ENCODE peak calls at places on chromosomes 6 and 20, in ten cellular contexts. N, I, H, S, J, G, Z, A, P and B are unnamed samples.

GRCh38 chr6:44655368-44656342 is 268.1 kb downstream of the CDC5L start:
- DNase-seq in H (peak), P (peak), S (peak), G (peak), I (peak), N (peak), Z (no peak), J (peak), A (peak), B (no peak)

GRCh38 chr6:12842126-12842525 is 125.6 kb downstream of the PHACTR1 start:
- DNase-seq in N (no peak), I (no peak), G (no peak), S (no peak), P (no peak), H (no peak), Z (no peak), A (no peak), J (no peak), B (no peak)

GRCh38 chr6:106381871-106382270 is 21.4 kb downstream of the CRYBG1 start:
- DNase-seq in S (peak), Z (no peak), N (no peak), P (peak), A (peak), J (no peak), H (no peak), G (peak), I (no peak), B (no peak)

GRCh38 chr20:61938839-61939690 is 126.6 kb downstream of the TAF4 start:
- DNase-seq in H (no peak), J (no peak), Z (no peak), P (no peak), A (no peak), I (no peak), S (no peak), G (no peak), N (peak), B (no peak)

GRCh38 chr20:41425180-41425884 is 58.7 kb upstream of the EMILIN3 start:
- DNase-seq in N (no peak), A (no peak), S (peak), H (peak), J (peak), G (no peak), I (no peak), P (no peak), Z (no peak), B (no peak)

GRCh38 chr6:33840064-33840926 is 36.5 kb upstream of the MLN start:
- DNase-seq in I (peak), A (peak), N (peak), J (peak), P (peak), G (peak), Z (peak), S (peak), H (peak), B (peak)

GRCh38 chr6:73525546-73526330 is 4.9 kb upstream of the EEF1A1 start:
- DNase-seq in A (no peak), I (no peak), Z (no peak), N (no peak), G (peak), P (no peak), S (no peak), J (no peak), H (peak), B (no peak)

GRCh38 chr20:32966382-32966781 is 37.9 kb downstream of the SUN5 start:
- DNase-seq in S (no peak), H (no peak), Z (no peak), I (no peak), N (no peak), A (no peak), G (no peak), J (no peak), P (peak), B (no peak)

GRCh38 chr6:99434702-99435530 is 9.8 kb upstream of the PNISR start:
- DNase-seq in S (no peak), J (peak), A (no peak), Z (peak), I (no peak), N (no peak), G (peak), P (no peak), H (peak), B (no peak)

GRCh38 chr6:38281131-38281530 is 358.6 kb downstream of the BTBD9 start:
- DNase-seq in G (no peak), A (no peak), H (no peak), J (no peak), N (no peak), P (no peak), Z (no peak), S (no peak), I (no peak), B (no peak)

GRCh38 chr6:1771324-1771723 is 161.6 kb downstream of the FOXC1 start:
- DNase-seq in G (peak), H (no peak), P (no peak), J (no peak), S (no peak), A (no peak), Z (no peak), I (no peak), N (no peak), B (no peak)

GRCh38 chr20:32240220-32240619 is 32.5 kb downstream of the POFUT1 start:
- DNase-seq in Z (no peak), S (no peak), I (no peak), H (no peak), J (no peak), A (no peak), G (no peak), P (no peak), N (no peak), B (no peak)

GRCh38 chr6:17151888-17152287 is 50.0 kb downstream of the STMND1 start:
- DNase-seq in Z (no peak), A (no peak), N (no peak), I (no peak), G (no peak), J (no peak), P (no peak), H (no peak), S (no peak), B (no peak)

GRCh38 chr20:58639182-58640146 is 11.6 kb upstream of the STX16 start:
- DNase-seq in G (peak), S (no peak), Z (no peak), H (no peak), J (no peak), I (no peak), A (no peak), N (no peak), P (no peak), B (no peak)

GRCh38 chr6:151121900-151122299 is 117.9 kb upstream of the AKAP12 start:
- DNase-seq in Z (peak), P (no peak), J (no peak), S (no peak), N (no peak), G (peak), A (no peak), H (peak), I (peak), B (no peak)

GRCh38 chr6:156839591-156840001 is 62.4 kb downstream of the ARID1B start:
- DNase-seq in Z (no peak), N (no peak), S (no peak), A (no peak), G (no peak), J (peak), H (peak), P (no peak), I (peak), B (no peak)

GRCh38 chr6:33677689-33678088 is 33.8 kb downstream of the UQCC2 start:
- DNase-seq in N (no peak), J (no peak), P (no peak), A (no peak), I (no peak), Z (no peak), H (no peak), G (no peak), S (no peak), B (no peak)

GRCh38 chr6:162421004-162421403 is 306.6 kb downstream of the PRKN start:
- DNase-seq in I (no peak), P (no peak), Z (no peak), H (no peak), N (no peak), G (no peak), J (no peak), S (no peak), A (no peak), B (no peak)

DNA sequence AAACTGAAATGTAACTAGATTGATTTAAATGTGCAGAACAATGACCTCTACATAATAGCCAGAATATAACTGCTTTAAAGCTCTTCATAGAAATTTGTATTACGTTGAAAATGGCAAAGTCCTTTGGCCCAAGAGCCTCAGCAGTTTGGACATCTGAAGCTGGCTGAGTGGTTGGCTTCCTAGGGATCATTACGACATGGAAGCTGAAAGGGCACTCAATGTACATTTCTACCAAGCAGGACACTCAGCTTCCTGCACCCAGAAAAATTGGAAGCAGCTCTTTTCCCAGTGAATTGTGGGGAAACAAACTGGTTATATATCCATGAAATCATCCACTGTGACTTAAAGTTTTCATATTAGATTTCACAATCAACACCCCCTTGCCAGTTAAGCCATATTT is 40.2 kb upstream of the TNFRSF21 start:
- DNase-seq in Z (no peak), S (no peak), A (no peak), G (no peak), H (no peak), P (no peak), I (no peak), J (no peak), N (no peak), B (no peak)
- H3K4me3 ChIP-seq in Z (no peak), S (no peak), A (no peak), G (no peak), H (no peak), P (no peak), I (no peak), J (no peak), N (no peak), B (no peak)

DNA sequence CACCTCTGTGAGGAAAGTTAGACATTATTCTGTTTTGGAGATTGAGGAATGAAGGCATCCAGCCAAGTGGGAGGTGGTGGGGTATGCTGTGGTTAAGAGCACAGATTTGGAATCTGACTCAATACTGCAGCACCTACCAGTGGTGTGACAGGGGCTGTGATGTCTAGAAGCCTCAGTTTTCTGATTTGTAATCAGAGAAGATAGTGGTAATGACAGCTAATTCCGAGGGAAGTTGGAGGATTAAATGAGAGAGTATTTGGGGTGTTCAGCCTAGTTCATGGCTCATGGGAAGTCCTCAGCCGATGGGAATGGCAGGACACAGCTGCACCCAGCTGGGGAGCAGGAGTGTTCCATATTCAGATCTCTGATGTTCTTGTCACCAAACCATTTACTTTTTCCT is 9.2 kb downstream of the SLC9A8 start:
- DNase-seq in G (peak), N (no peak), I (peak), J (peak), H (peak), S (peak), P (no peak), A (no peak), Z (peak), B (peak)
- TF ChIP-seq CTCF in G (peak), N (no peak), I (peak), J (peak), H (peak), S (no peak), P (no peak), A (no peak), Z (peak), B (peak)

GRCh38 chr6:136969433-136969832 is 47.3 kb downstream of the SLC35D3 start:
- DNase-seq in P (no peak), S (no peak), G (no peak), J (no peak), I (peak), Z (no peak), H (no peak), A (peak), N (no peak), B (no peak)
- H3K4me3 ChIP-seq in P (no peak), S (no peak), G (no peak), J (no peak), I (no peak), Z (no peak), H (no peak), A (no peak), N (no peak), B (no peak)

GRCh38 chr20:36904690-36905089 is 28.8 kb downstream of the TLDC2 start:
- DNase-seq in P (no peak), A (no peak), H (no peak), J (no peak), S (no peak), Z (no peak), N (no peak), I (no peak), G (no peak), B (no peak)

DNA sequence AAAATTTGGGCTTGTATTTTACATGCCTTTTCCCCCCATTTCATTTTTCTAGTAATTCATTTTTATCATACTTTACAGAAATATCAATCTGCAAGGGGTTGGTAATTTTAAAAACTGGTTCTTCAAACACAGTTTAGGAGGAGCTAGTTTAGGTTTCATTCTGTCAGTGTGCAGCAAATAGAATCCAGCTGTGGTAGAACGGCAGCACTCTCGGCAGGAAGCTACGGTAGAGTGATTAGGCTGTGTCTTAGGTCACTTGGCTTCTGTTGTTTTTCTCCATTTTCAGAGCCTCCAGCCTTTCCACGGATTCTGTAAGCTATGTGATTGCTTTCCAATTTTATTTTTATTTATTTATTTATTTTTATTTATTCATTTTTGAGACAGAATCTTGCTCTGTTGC is 32.7 kb downstream of the TLDC2 start:
- DNase-seq in S (no peak), G (peak), P (no peak), J (no peak), A (no peak), N (no peak), Z (no peak), H (peak), I (no peak), B (no peak)
- TF ChIP-seq CTCF in S (no peak), G (no peak), P (no peak), J (no peak), A (no peak), N (no peak), Z (no peak), H (no peak), I (no peak), B (no peak)

DNA sequence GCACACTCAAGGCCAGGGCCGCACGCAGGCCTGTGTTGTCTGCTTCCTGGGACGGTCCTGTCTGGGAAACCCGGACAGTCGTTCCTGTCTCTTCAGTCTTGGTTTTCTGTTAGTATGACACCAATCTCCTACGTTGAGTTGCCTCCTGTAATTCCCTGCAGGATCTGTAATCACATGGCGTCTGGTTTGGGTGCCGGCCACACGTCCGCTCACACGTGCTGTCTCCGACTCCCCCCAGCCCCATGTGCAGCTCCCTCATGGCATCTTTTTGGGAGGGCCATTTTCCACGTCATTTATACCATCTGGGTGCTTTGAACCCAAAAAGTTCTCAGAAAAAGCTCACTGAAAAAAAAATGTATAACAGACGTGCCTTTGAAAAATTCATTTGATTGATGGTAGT is 23.2 kb downstream of the DLL1 start:
- DNase-seq in A (no peak), N (no peak), G (no peak), J (no peak), S (no peak), H (no peak), Z (no peak), I (no peak), P (no peak), B (no peak)
- H3K4me3 ChIP-seq in A (no peak), N (no peak), G (no peak), J (no peak), S (no peak), H (no peak), Z (no peak), I (no peak), P (no peak), B (no peak)

DNA sequence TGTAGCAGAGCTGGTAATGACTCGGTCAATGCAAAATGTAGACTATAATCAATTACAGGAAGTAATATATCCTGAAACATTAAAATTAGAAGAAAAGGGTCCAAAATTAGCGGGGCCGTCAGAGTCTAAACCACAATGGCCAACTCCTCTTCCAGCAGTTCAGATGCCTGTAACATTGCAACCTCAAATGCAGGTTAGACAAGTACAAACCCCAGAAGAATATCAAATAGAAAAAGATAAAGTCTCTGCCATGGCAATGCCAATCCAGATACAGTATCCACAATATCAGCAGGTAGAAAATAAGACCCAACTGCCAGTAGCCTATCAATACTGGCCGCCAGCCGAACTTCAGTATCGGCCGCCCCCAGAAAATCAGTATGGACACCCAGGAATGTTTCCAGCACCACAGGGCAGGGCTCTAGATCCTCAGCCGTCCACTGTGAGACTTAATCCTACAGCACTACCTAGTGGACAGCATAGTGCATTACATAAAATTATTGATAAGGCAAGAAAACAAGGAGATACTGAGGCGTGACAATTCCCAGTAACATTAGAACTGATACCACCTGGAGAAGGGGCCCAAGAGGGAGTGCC is 158.4 kb downstream of the GPX5 start:
- DNase-seq in Z (no peak), H (peak), A (peak), N (no peak), J (peak), P (peak), S (no peak), I (no peak), G (peak), B (no peak)
- TF ChIP-seq CTCF in Z (peak), H (peak), A (peak), N (peak), J (peak), P (peak), S (no peak), I (peak), G (peak), B (peak)

GRCh38 chr20:44181611-44182010 is 5.4 kb downstream of the JPH2 start:
- DNase-seq in H (no peak), Z (no peak), I (peak), P (no peak), A (no peak), N (no peak), S (no peak), J (no peak), G (no peak), B (no peak)
- H3K4me3 ChIP-seq in H (no peak), Z (no peak), I (no peak), P (no peak), A (no peak), N (no peak), S (no peak), J (no peak), G (no peak), B (no peak)